ENCODE peak calls at places on chromosomes 12 and 14, in four cellular contexts. E is naive thymus-derived CD4-positive, alpha-beta T cell; L is stomach; Q is stimulated activated CD8-positive, alpha-beta memory T cell treated with anti-CD3 and anti-CD28 coated beads, Interleukin-12 subunit alpha, Interleukin-12 subunit beta, amount 100 ng/mL, for 4 hours. F is an unnamed sample.

GRCh38 chr12:90124914-90125313 is 416.3 kb upstream of the ATP2B1 start:
- DNase-seq in E (no peak), L (no peak), Q (no peak), F (peak)

GRCh38 chr14:58150243-58150805 is 1.7 kb downstream of the ARMH4 start:
- DNase-seq in E (no peak), L (no peak), Q (no peak), F (no peak)

GRCh38 chr14:70955543-70956480 is 48.6 kb downstream of the PCNX1 start:
- DNase-seq in E (peak), L (no peak), Q (no peak), F (no peak)

GRCh38 chr12:116483959-116484699 is 75.1 kb upstream of the MAP1LC3B2 start:
- DNase-seq in E (no peak), L (no peak), Q (no peak), F (no peak)

GRCh38 chr12:59708484-59708883 is 112.7 kb downstream of the SLC16A7 start:
- DNase-seq in E (no peak), L (no peak), Q (no peak), F (no peak)

GRCh38 chr14:53953002-53953827 is 3.4 kb downstream of the BMP4 start:
- DNase-seq in E (no peak), L (peak), Q (no peak), F (peak)

GRCh38 chr12:117671734-117672133 is 297.1 kb downstream of the KSR2 start:
- DNase-seq in E (no peak), L (no peak), Q (no peak), F (no peak)

GRCh38 chr14:103121161-103121845 is 2.0 kb upstream of the TNFAIP2 start:
- DNase-seq in E (no peak), L (no peak), Q (no peak), F (peak)

GRCh38 chr14:43356984-43357545 is 1150.0 kb downstream of the FSCB start:
- DNase-seq in E (no peak), L (no peak), Q (no peak), F (no peak)

GRCh38 chr12:7984900-7985299 is 47.6 kb upstream of the FOXJ2 start:
- DNase-seq in E (no peak), L (no peak), Q (no peak), F (no peak)

GRCh38 chr12:131525795-131526508 is 184.9 kb upstream of the SFSWAP start:
- DNase-seq in E (no peak), L (no peak), Q (no peak), F (no peak)

F was measured in NCI-H1092.